ENCODE peak calls at places on chromosomes 6 and 20, in six cellular contexts. Z, J, Q, M, K and F are unnamed samples.

GRCh38 chr6:138465007-138465645 is 34.2 kb downstream of the NHSL1 start:
- DNase-seq in M (peak; percentile 25), Q (no peak), K (no peak), Z (peak; percentile 87), J (no peak), F (no peak)

GRCh38 chr6:112827793-112828192 is 480.7 kb downstream of the RFPL4B start:
- DNase-seq in Q (peak; percentile 16), M (peak; percentile 82), K (no peak), J (no peak), Z (no peak), F (no peak)

GRCh38 chr6:5202941-5203340 is 57.8 kb downstream of the LYRM4 start:
- DNase-seq in J (no peak), Q (no peak), M (no peak), K (no peak), Z (no peak), F (no peak)

GRCh38 chr6:43547202-43547601 is 28.6 kb downstream of the XPO5 start:
- DNase-seq in Z (no peak), J (no peak), M (no peak), K (no peak), Q (no peak), F (no peak)

GRCh38 chr6:95286874-95287273 is 290.5 kb upstream of the MANEA start:
- DNase-seq in M (peak; percentile 7), Z (no peak), J (no peak), Q (no peak), K (no peak), F (peak; percentile 57)

GRCh38 chr6:21305827-21306469 is 287.6 kb upstream of the SOX4 start:
- DNase-seq in J (no peak), M (peak; percentile 62), Z (no peak), Q (no peak), K (no peak), F (no peak)

GRCh38 chr6:127182501-127182900 is 64.0 kb downstream of the RSPO3 start:
- DNase-seq in M (peak; percentile 76), J (no peak), Q (no peak), K (no peak), Z (no peak), F (no peak)

GRCh38 chr6:81075974-81076373 is 676.5 kb downstream of the TENT5A start:
- DNase-seq in Q (no peak), J (no peak), Z (no peak), M (peak; percentile 57), K (no peak), F (no peak)

GRCh38 chr20:34706912-34707784 is 3.0 kb downstream of the TP53INP2 start:
- DNase-seq in M (no peak), K (no peak), J (no peak), Z (no peak), Q (no peak), F (no peak)

GRCh38 chr20:10667077-10667401 is 6.8 kb downstream of the JAG1 start:
- DNase-seq in M (peak; percentile 79), K (no peak), J (no peak), Q (peak; percentile 65), Z (no peak), F (no peak)

GRCh38 chr6:148577687-148578488 is 168.9 kb upstream of the UST start:
- DNase-seq in J (peak; percentile 9), Q (peak; percentile 80), K (peak; percentile 47), M (peak; percentile 74), Z (no peak), F (peak; percentile 81)

GRCh38 chr6:53439556-53439955 is 90.8 kb upstream of the ELOVL5 start:
- DNase-seq in J (no peak), M (no peak), Z (no peak), Q (no peak), K (no peak), F (no peak)

GRCh38 chr20:38599410-38599882 is 2.2 kb upstream of the ARHGAP40 start:
- DNase-seq in Q (peak; percentile 86), Z (no peak), M (no peak), K (no peak), J (no peak), F (peak; percentile 36)

GRCh38 chr6:103570431-103570830 is 1289.3 kb downstream of the HACE1 start:
- DNase-seq in Q (no peak), J (no peak), Z (no peak), K (no peak), M (no peak), F (no peak)

GRCh38 chr6:103872683-103873082 is 987.0 kb downstream of the HACE1 start:
- DNase-seq in Z (no peak), J (no peak), K (no peak), Q (no peak), M (peak; percentile 45), F (no peak)

GRCh38 chr6:158536891-158537798 is 22.7 kb upstream of the TMEM181 start:
- DNase-seq in J (no peak), Z (no peak), K (peak; percentile 40), Q (peak; percentile 54), M (peak; percentile 78), F (peak; percentile 42)

GRCh38 chr20:34993941-34994508 is 38.4 kb downstream of the MYH7B start:
- DNase-seq in M (no peak), Q (no peak), Z (no peak), K (no peak), J (no peak), F (no peak)

GRCh38 chr20:56004611-56005388 is 519 bp downstream of the CBLN4 start:
- DNase-seq in Z (no peak), M (no peak), J (no peak), K (no peak), Q (no peak), F (no peak)

GRCh38 chr6:112337209-112337638 is 9.9 kb upstream of the RFPL4B start:
- DNase-seq in Z (no peak), M (peak; percentile 90), J (no peak), K (peak; percentile 32), Q (peak; percentile 52), F (peak; percentile 86)

GRCh38 chr6:87971605-87972262 is 75.9 kb upstream of the SPACA1 start:
- DNase-seq in K (no peak), J (no peak), Q (no peak), Z (no peak), M (no peak), F (no peak)

GRCh38 chr6:17705428-17705777 is 1.3 kb downstream of the NUP153 start:
- DNase-seq in K (no peak), J (no peak), Q (peak; percentile 68), M (no peak), Z (no peak), F (peak; percentile 36)

GRCh38 chr6:159038914-159039884 is 5.6 kb downstream of the TAGAP start:
- DNase-seq in J (no peak), Q (no peak), Z (peak; percentile 38), M (no peak), K (peak; percentile 19), F (no peak)

GRCh38 chr6:121504227-121504626 is 68.8 kb downstream of the GJA1 start:
- DNase-seq in J (no peak), M (peak; percentile 28), Q (no peak), Z (no peak), K (no peak), F (no peak)

GRCh38 chr6:131641554-131641953 is 4.5 kb downstream of the ENPP3 start:
- DNase-seq in Z (no peak), K (no peak), Q (no peak), J (no peak), M (no peak), F (no peak)

GRCh38 chr6:131638013-131638412 is 911 bp downstream of the ENPP3 start:
- DNase-seq in Q (no peak), J (no peak), Z (no peak), M (no peak), K (no peak), F (no peak)

GRCh38 chr6:131642565-131643261 is 5.6 kb downstream of the ENPP3 start:
- DNase-seq in J (no peak), Q (no peak), M (no peak), K (no peak), Z (no peak), F (no peak)

GRCh38 chr6:131640576-131640975 is 3.5 kb downstream of the ENPP3 start:
- DNase-seq in M (no peak), Z (no peak), K (no peak), Q (no peak), J (no peak), F (no peak)

GRCh38 chr6:131640100-131640499 is 3.0 kb downstream of the ENPP3 start:
- DNase-seq in K (no peak), M (no peak), Q (no peak), J (no peak), Z (no peak), F (no peak)
- H3K27ac ChIP-seq in K (no peak overlapping the region), M (no peak overlapping the region), Q (no peak overlapping the region), J (no peak overlapping the region), Z (no peak overlapping the region), F (no peak overlapping the region)

DNA sequence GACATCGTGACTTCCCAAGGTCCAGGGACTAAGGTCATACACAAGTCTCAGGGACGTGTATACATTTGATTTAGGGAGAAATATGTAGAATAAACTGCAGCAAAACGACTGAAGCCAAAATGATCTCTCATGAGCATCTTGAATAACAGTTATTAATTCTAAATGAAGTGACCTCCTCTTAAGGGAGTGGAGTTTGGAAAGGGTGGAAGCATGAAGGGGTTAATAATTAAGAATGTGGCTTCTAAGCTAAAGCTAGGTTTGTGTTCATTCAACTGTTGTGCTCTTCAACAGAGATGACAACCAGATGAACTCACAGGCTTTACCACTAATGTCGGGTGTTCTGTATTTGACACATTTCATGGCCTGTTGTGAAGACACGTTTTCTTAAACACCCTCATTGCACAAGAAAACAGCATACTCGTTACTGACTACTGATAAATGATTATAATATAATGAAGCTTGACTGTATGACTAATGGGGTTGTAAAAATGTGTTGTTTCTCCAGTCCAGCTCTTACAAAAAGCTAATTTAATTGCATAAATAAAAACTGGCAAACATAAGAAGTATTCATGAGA is 1.5 kb downstream of the PPP1R14C start:
- DNase-seq in K (no peak), Q (no peak), Z (no peak), J (no peak), M (no peak), F (no peak)
- H3K4me3 ChIP-seq in K (peak overlapping the region; percentile 55), Q (no peak overlapping the region), Z (peak overlapping the region; percentile 84), J (no peak overlapping the region), M (peak overlapping the region; percentile 64), F (no peak overlapping the region)

GRCh38 chr20:12386821-12387220 is 469.1 kb downstream of the BTBD3 start:
- DNase-seq in K (no peak), J (no peak), M (no peak), Q (no peak), Z (no peak), F (no peak)

GRCh38 chr20:12383770-12384304 is 466.1 kb downstream of the BTBD3 start:
- DNase-seq in J (no peak), Q (no peak), K (no peak), M (no peak), Z (no peak), F (no peak)
- H3K27ac ChIP-seq in J (no peak overlapping the region), Q (no peak overlapping the region), K (no peak overlapping the region), M (no peak overlapping the region), Z (no peak overlapping the region), F (no peak overlapping the region)

GRCh38 chr6:90222008-90222407 is 74.6 kb downstream of the BACH2 start:
- DNase-seq in K (no peak), M (no peak), Q (no peak), J (no peak), Z (no peak), F (no peak)

GRCh38 chr6:90217621-90218496 is 78.8 kb downstream of the BACH2 start:
- DNase-seq in Z (no peak), Q (peak; percentile 75), K (peak; percentile 36), M (no peak), J (no peak), F (no peak)

GRCh38 chr6:90221403-90221802 is 75.2 kb downstream of the BACH2 start:
- DNase-seq in M (no peak), K (no peak), Q (no peak), Z (no peak), J (no peak), F (no peak)

GRCh38 chr6:90220273-90220672 is 76.4 kb downstream of the BACH2 start:
- DNase-seq in M (no peak), Z (no peak), Q (peak; percentile 26), K (no peak), J (no peak), F (no peak)

GRCh38 chr6:90219168-90219985 is 77.3 kb downstream of the BACH2 start:
- DNase-seq in Z (no peak), K (peak; percentile 35), J (no peak), M (peak; percentile 71), Q (peak; percentile 67), F (peak; percentile 73)
- H3K4me3 ChIP-seq in Z (peak overlapping the region; percentile 58), K (no peak overlapping the region), J (no peak overlapping the region), M (no peak overlapping the region), Q (no peak overlapping the region), F (peak overlapping the region; percentile 58)